ENCODE peak calls at places on chromosomes 1 and 21, in four cellular contexts. G, Z, M and L are unnamed samples.

GRCh38 chr1:155918660-155919059 is 7.5 kb upstream of the RIT1 start:
- DNase-seq in G (no peak), Z (no peak), M (no peak), L (no peak)

GRCh38 chr21:43302356-43302700 is 124.6 kb downstream of the SIK1 start:
- DNase-seq in G (no peak), Z (no peak), M (no peak), L (no peak)

GRCh38 chr1:164971391-164971790 is 385.1 kb downstream of the LMX1A start:
- DNase-seq in G (no peak), Z (no peak), M (no peak), L (no peak)

GRCh38 chr1:68320349-68320748 is 88.0 kb upstream of the WLS start:
- DNase-seq in G (no peak), Z (no peak), M (no peak), L (no peak)

GRCh38 chr1:31549807-31550620 is 26.3 kb upstream of the TINAGL1 start:
- DNase-seq in G (no peak), Z (no peak), M (peak), L (no peak)

GRCh38 chr21:31656199-31657095 is 3.0 kb upstream of the SOD1 start:
- DNase-seq in G (no peak), Z (no peak), M (no peak), L (no peak)

GRCh38 chr1:21705303-21705980 is 36.3 kb upstream of the RAP1GAP start:
- DNase-seq in G (no peak), Z (no peak), M (no peak), L (no peak)

GRCh38 chr21:29678616-29679015 is 261.2 kb downstream of the GRIK1 start:
- DNase-seq in G (no peak), Z (no peak), M (no peak), L (no peak)

GRCh38 chr1:178451529-178451928 is 45.2 kb downstream of the CLEC20A start:
- DNase-seq in G (no peak), Z (no peak), M (no peak), L (no peak)

GRCh38 chr1:112110031-112110430 is 120.6 kb upstream of the KCND3 start:
- DNase-seq in G (no peak), Z (no peak), M (no peak), L (no peak)

GRCh38 chr1:204565617-204566582 is 49.7 kb downstream of the MDM4 start:
- DNase-seq in G (peak), Z (peak), M (no peak), L (peak)

GRCh38 chr21:35705888-35706287 is 354.4 kb downstream of the SETD4 start:
- DNase-seq in G (no peak), Z (no peak), M (no peak), L (no peak)

GRCh38 chr1:219963432-219963831 is 35.1 kb upstream of the SLC30A10 start:
- DNase-seq in G (no peak), Z (no peak), M (no peak), L (no peak)

GRCh38 chr21:37800496-37801061 is 115.7 kb downstream of the KCNJ6 start:
- DNase-seq in G (no peak), Z (no peak), M (no peak), L (no peak)

GRCh38 chr21:34916446-34916845 is 132.7 kb downstream of the RUNX1 start:
- DNase-seq in G (no peak), Z (no peak), M (no peak), L (no peak)

GRCh38 chr1:223714421-223714724 is 2.0 kb downstream of the CAPN2 start:
- DNase-seq in G (no peak), Z (no peak), M (no peak), L (no peak)

GRCh38 chr21:44741921-44742320 is 30.5 kb upstream of the TSPEAR start:
- DNase-seq in G (no peak), Z (no peak), M (no peak), L (no peak)

GRCh38 chr1:41510531-41511238 is 26.2 kb upstream of the EDN2 start:
- DNase-seq in G (no peak), Z (no peak), M (no peak), L (no peak)

GRCh38 chr1:32448773-32449456 is 16.0 kb upstream of the ZBTB8B start:
- DNase-seq in G (peak), Z (peak), M (no peak), L (no peak)

GRCh38 chr1:44296067-44296466 is 59.0 kb downstream of the ERI3 start:
- DNase-seq in G (no peak), Z (no peak), M (no peak), L (no peak)

GRCh38 chr1:225631041-225631663 is 21.8 kb downstream of the ENAH start:
- DNase-seq in G (no peak), Z (no peak), M (no peak), L (no peak)

GRCh38 chr1:217569021-217569420 is 61.9 kb downstream of the GPATCH2 start:
- DNase-seq in G (no peak), Z (no peak), M (no peak), L (no peak)

GRCh38 chr1:223704921-223705878 is 7.1 kb upstream of the CAPN2 start:
- DNase-seq in G (no peak), Z (no peak), M (no peak), L (no peak)

GRCh38 chr1:17995480-17995879 is 112.1 kb upstream of the IGSF21 start:
- DNase-seq in G (no peak), Z (no peak), M (no peak), L (no peak)

GRCh38 chr1:17994046-17994445 is 113.6 kb upstream of the IGSF21 start:
- DNase-seq in G (no peak), Z (no peak), M (no peak), L (no peak)

GRCh38 chr1:17992800-17993199 is 114.8 kb upstream of the IGSF21 start:
- DNase-seq in G (no peak), Z (no peak), M (no peak), L (no peak)

GRCh38 chr1:17990401-17990800 is 117.2 kb upstream of the IGSF21 start:
- DNase-seq in G (no peak), Z (no peak), M (no peak), L (no peak)

GRCh38 chr1:17991996-17992395 is 115.6 kb upstream of the IGSF21 start:
- DNase-seq in G (no peak), Z (no peak), M (no peak), L (no peak)
- TF ChIP-seq SPI1 in G (no peak), Z (no peak), M (no peak), L (no peak)

GRCh38 chr1:53895421-53895820 is 1.4 kb downstream of the DIO1 start:
- DNase-seq in G (no peak), Z (no peak), M (no peak), L (no peak)

GRCh38 chr1:53891678-53892077 is 2.1 kb upstream of the YIPF1 start:
- DNase-seq in G (no peak), Z (peak), M (no peak), L (no peak)

GRCh38 chr1:53892911-53893310 is 1.1 kb upstream of the DIO1 start:
- DNase-seq in G (peak), Z (no peak), M (no peak), L (no peak)

GRCh38 chr1:53894644-53895043 is 657 bp downstream of the DIO1 start:
- DNase-seq in G (no peak), Z (no peak), M (no peak), L (no peak)

GRCh38 chr1:53893999-53894636 is at the start of gene DIO1:
- DNase-seq in G (no peak), Z (no peak), M (no peak), L (no peak)
- TF ChIP-seq SPI1 in G (no peak), Z (no peak), M (no peak), L (no peak)

GRCh38 chr1:28518000-28518744 is 12.3 kb downstream of the RCC1 start:
- DNase-seq in G (peak), Z (peak), M (no peak), L (peak)
- TF ChIP-seq SPI1 in G (peak), Z (no peak), M (no peak), L (no peak)

GRCh38 chr1:80657048-80657653 is 1143.6 kb upstream of the ADGRL2 start:
- DNase-seq in G (no peak), Z (no peak), M (no peak), L (no peak)
- TF ChIP-seq SPI1 in G (no peak), Z (no peak), M (no peak), L (no peak)